ENCODE peak calls at places on chromosomes 6 and 20, in eight cellular contexts. K is Peyer's patch, T is transverse colon, Z is WERI-Rb-1, W is GM12878, J is breast epithelium, I is brain microvascular endothelial cell, M is stomach. G is an unnamed sample.

GRCh38 chr6:27205375-27206278 is 41.9 kb upstream of the PRSS16 start:
- DNase-seq in K (no peak), T (no peak), Z (no peak), W (no peak), J (no peak), I (peak; percentile 64), M (no peak), G (no peak)

GRCh38 chr6:45104429-45104828 is 223.7 kb upstream of the RUNX2 start:
- DNase-seq in K (no peak), T (no peak), Z (no peak), W (no peak), J (no peak), I (no peak), M (no peak), G (no peak)

GRCh38 chr6:26520840-26521484 is 17.2 kb upstream of the HMGN4 start:
- DNase-seq in K (peak; percentile 92), T (peak; percentile 90), Z (peak; percentile 93), W (no peak), J (peak; percentile 83), I (peak; percentile 74), M (peak; percentile 89), G (peak; percentile 88)

GRCh38 chr20:63700199-63701050 is 4.0 kb downstream of the TNFRSF6B start:
- DNase-seq in K (peak; percentile 47), T (no peak), Z (no peak), W (no peak), J (no peak), I (no peak), M (no peak), G (no peak)

GRCh38 chr6:169186496-169187169 is 67.0 kb downstream of the THBS2 start:
- DNase-seq in K (no peak), T (no peak), Z (no peak), W (no peak), J (no peak), I (no peak), M (no peak), G (no peak)

GRCh38 chr6:39213195-39213920 is 15.9 kb downstream of the KCNK5 start:
- DNase-seq in K (no peak), T (no peak), Z (no peak), W (no peak), J (no peak), I (no peak), M (no peak), G (no peak)

GRCh38 chr20:32652739-32653526 is 20.8 kb downstream of the C20orf203 start:
- DNase-seq in K (peak; percentile 87), T (peak; percentile 88), Z (peak; percentile 87), W (no peak), J (peak; percentile 59), I (peak; percentile 75), M (peak; percentile 88), G (peak; percentile 66)

GRCh38 chr6:31490115-31490873 is 7.7 kb upstream of the MICB start:
- DNase-seq in K (no peak), T (no peak), Z (no peak), W (no peak), J (no peak), I (no peak), M (no peak), G (no peak)

GRCh38 chr6:19408331-19408730 is 428.8 kb upstream of the ID4 start:
- DNase-seq in K (no peak), T (no peak), Z (no peak), W (no peak), J (no peak), I (peak; percentile 34), M (no peak), G (peak; percentile 22)

GRCh38 chr6:53852805-53853204 is 58.0 kb downstream of the LRRC1 start:
- DNase-seq in K (no peak), T (no peak), Z (no peak), W (no peak), J (no peak), I (no peak), M (no peak), G (no peak)

GRCh38 chr20:36209921-36210320 is 26.4 kb upstream of the AAR2 start:
- DNase-seq in K (no peak), T (no peak), Z (no peak), W (no peak), J (no peak), I (no peak), M (no peak), G (no peak)

GRCh38 chr20:4152696-4153235 is 137.4 kb upstream of the RNF24 start:
- DNase-seq in K (no peak), T (no peak), Z (no peak), W (no peak), J (no peak), I (no peak), M (no peak), G (peak; percentile 35)

GRCh38 chr6:157023958-157024357 is 246.8 kb downstream of the ARID1B start:
- DNase-seq in K (no peak), T (no peak), Z (no peak), W (no peak), J (no peak), I (peak; percentile 53), M (no peak), G (peak; percentile 51)

GRCh38 chr6:154154389-154154967 is 115.4 kb downstream of the OPRM1 start:
- DNase-seq in K (no peak), T (peak; percentile 65), Z (peak; percentile 40), W (no peak), J (peak; percentile 38), I (peak; percentile 47), M (peak; percentile 78), G (peak; percentile 81)

GRCh38 chr6:169959129-169960002 is 207.9 kb downstream of the ERMARD start:
- DNase-seq in K (peak; percentile 55), T (peak; percentile 73), Z (peak; percentile 81), W (no peak), J (peak; percentile 18), I (no peak), M (peak; percentile 53), G (no peak)

GRCh38 chr6:32785781-32786533 is 22.6 kb upstream of the HLA-DQB2 start:
- DNase-seq in K (no peak), T (peak; percentile 28), Z (peak; percentile 58), W (peak; percentile 27), J (no peak), I (peak; percentile 41), M (no peak), G (peak; percentile 52)

GRCh38 chr6:141326426-141326825 is 806.3 kb upstream of the GJE1 start:
- DNase-seq in K (no peak), T (no peak), Z (no peak), W (no peak), J (no peak), I (peak; percentile 100), M (no peak), G (peak; percentile 98)

DNA sequence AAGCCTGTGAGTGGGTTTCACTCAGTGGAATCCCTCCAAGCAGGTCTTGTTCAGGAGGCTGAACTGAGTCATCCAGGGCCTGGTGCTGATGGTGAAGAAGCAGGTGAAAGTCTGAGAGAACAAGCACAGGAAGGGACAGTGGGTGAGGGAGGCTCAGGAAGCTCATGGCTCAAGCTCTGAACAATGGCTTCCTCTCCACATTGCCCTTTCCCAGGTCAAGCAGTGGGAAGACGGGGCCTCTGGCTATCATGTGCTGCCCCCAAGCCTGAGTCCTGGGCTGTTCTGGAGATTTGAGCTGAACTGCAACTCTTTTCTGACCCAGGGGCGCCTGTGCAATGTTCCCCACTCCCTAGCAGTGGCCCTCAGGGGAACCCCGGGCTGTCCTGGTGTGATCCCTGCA is 3.4 kb downstream of the CST9L start:
- DNase-seq in K (no peak), T (no peak), Z (no peak), W (no peak), J (no peak), I (no peak), M (no peak), G (no peak)
- TF ChIP-seq CTCF in K (no peak), T (no peak), Z (no peak), W (no peak), J (no peak), I (no peak), M (no peak), G (no peak)

GRCh38 chr6:136317976-136318375 is 28.3 kb upstream of the BCLAF1 start:
- DNase-seq in K (no peak), T (no peak), Z (no peak), W (no peak), J (no peak), I (no peak), M (no peak), G (no peak)

GRCh38 chr6:136317023-136317649 is 27.5 kb upstream of the BCLAF1 start:
- DNase-seq in K (no peak), T (peak; percentile 63), Z (peak; percentile 62), W (peak; percentile 4), J (peak; percentile 48), I (peak; percentile 51), M (peak; percentile 59), G (peak; percentile 66)

GRCh38 chr6:136312975-136313374 is 23.3 kb upstream of the BCLAF1 start:
- DNase-seq in K (no peak), T (no peak), Z (no peak), W (no peak), J (no peak), I (no peak), M (no peak), G (no peak)

GRCh38 chr6:136318676-136319075 is 29.0 kb upstream of the BCLAF1 start:
- DNase-seq in K (no peak), T (no peak), Z (no peak), W (no peak), J (no peak), I (no peak), M (no peak), G (no peak)

GRCh38 chr6:136315594-136315993 is 25.9 kb upstream of the BCLAF1 start:
- DNase-seq in K (no peak), T (no peak), Z (no peak), W (no peak), J (no peak), I (no peak), M (no peak), G (no peak)
- H3K4me3 ChIP-seq in K (no peak overlapping the region), T (no peak overlapping the region), Z (no peak overlapping the region), W (no peak overlapping the region), J (no peak overlapping the region), I (no peak overlapping the region), M (no peak overlapping the region), G (no peak overlapping the region)

DNA sequence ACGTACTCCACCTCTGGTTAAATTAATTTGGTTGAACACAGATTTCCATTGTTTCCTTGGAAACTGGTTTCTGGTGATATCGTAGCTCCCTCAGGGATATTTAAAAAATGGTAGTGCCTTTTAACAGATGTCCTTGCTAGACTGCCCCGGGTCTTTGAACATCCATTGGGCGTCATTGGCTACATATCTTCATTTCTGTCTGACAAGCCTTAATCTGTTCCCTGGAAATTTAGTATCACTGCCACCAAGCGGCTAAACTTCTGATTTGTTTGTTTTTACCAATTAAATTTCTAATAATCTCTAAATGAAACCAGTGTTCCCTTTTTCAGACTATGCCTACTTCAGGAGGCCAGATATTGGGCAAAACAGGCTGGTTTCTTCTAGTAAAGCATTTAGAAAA is 249.3 kb downstream of the ZFAND3 start:
- DNase-seq in K (no peak), T (no peak), Z (no peak), W (no peak), J (no peak), I (no peak), M (no peak), G (no peak)
- TF ChIP-seq CTCF in K (no peak), T (no peak), Z (no peak), W (no peak), J (no peak), I (no peak), M (no peak), G (no peak)

DNA sequence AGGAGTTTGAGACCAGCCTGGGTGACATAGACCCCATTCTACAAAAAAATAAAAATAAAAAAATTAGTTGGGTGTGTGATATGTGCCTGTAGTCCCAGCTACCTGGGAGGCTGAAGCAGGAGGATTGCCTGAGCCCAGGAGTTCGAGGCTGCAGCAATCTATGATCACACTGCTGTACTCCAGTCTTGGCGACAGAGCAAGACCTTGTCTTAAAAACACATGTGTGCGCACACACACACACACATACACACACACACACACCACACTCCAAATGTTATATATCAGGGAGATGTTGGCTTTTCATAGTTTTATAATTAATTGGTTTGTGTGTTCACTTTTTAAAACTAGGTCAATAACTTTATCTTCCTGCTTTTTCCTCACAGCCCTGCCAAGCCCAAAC is 110.5 kb downstream of the RTN4IP1 start:
- DNase-seq in K (no peak), T (no peak), Z (no peak), W (no peak), J (no peak), I (no peak), M (no peak), G (no peak)
- H3K4me3 ChIP-seq in K (no peak overlapping the region), T (no peak overlapping the region), Z (no peak overlapping the region), W (peak overlapping the region; percentile 73), J (no peak overlapping the region), I (no peak overlapping the region), M (no peak overlapping the region), G (peak overlapping the region; percentile 22)

G was measured in astrocyte of the spinal cord.